ENCODE peak calls at places on chromosome 7, in five cellular contexts. E is HCT116, H is breast epithelium, O is H1, Y is stomach. S is an unnamed sample. For H3K4me1, the result is how much of the 10 kb centered on the place peaks cover.

GRCh38 chr7:131547589-131547988 is 8.8 kb downstream of the PODXL start:
- DNase-seq in E (no peak), H (no peak), O (no peak), Y (no peak), S (no peak)

GRCh38 chr7:130921391-130922180 is 187.6 kb upstream of the KLF14 start:
- DNase-seq in E (no peak), H (no peak), O (peak), Y (peak), S (no peak)

GRCh38 chr7:149662591-149663095 is 110.7 kb downstream of the ZNF467 start:
- DNase-seq in E (peak), H (peak), O (peak), Y (peak), S (no peak)

GRCh38 chr7:40986351-40986873 is 716.5 kb downstream of the INHBA start:
- DNase-seq in E (no peak), H (no peak), O (no peak), Y (no peak), S (no peak)

GRCh38 chr7:5472432-5473315 is 49.0 kb upstream of the TNRC18 start:
- DNase-seq in E (no peak), H (no peak), O (no peak), Y (no peak), S (no peak)

GRCh38 chr7:79096361-79096805 is 357.1 kb downstream of the MAGI2 start:
- DNase-seq in E (no peak), H (no peak), O (no peak), Y (no peak), S (no peak)

GRCh38 chr7:117219485-117219884 is 103.4 kb downstream of the WNT2 start:
- DNase-seq in E (no peak), H (no peak), O (no peak), Y (no peak), S (no peak)

GRCh38 chr7:46859963-46860475 is 721.9 kb downstream of the TNS3 start:
- DNase-seq in E (no peak), H (no peak), O (no peak), Y (no peak), S (no peak)

GRCh38 chr7:152902870-152903860 is 143.6 kb downstream of the ACTR3B start:
- DNase-seq in E (no peak), H (no peak), O (no peak), Y (no peak), S (no peak)

GRCh38 chr7:132292803-132293202 is 283.5 kb downstream of the PLXNA4 start:
- DNase-seq in E (no peak), H (no peak), O (no peak), Y (no peak), S (no peak)

GRCh38 chr7:66167773-66168367 is 37.3 kb upstream of the TPST1 start:
- DNase-seq in E (no peak), H (no peak), O (no peak), Y (no peak), S (no peak)

GRCh38 chr7:65967361-65968155 is 14.5 kb downstream of the GUSB start:
- DNase-seq in E (no peak), H (no peak), O (no peak), Y (no peak), S (no peak)

GRCh38 chr7:3493499-3493898 is 192.4 kb downstream of the SDK1 start:
- DNase-seq in E (no peak), H (no peak), O (no peak), Y (no peak), S (no peak)

GRCh38 chr7:65269150-65269856 is 104.4 kb upstream of the ZNF92 start:
- DNase-seq in E (peak), H (no peak), O (peak), Y (no peak), S (no peak)

GRCh38 chr7:84021292-84021898 is 173.2 kb downstream of the SEMA3A start:
- DNase-seq in E (no peak), H (no peak), O (no peak), Y (no peak), S (no peak)

GRCh38 chr7:120168066-120168465 is 104.9 kb upstream of the KCND2 start:
- DNase-seq in E (no peak), H (no peak), O (no peak), Y (no peak), S (no peak)

GRCh38 chr7:69192134-69192533 is 406.1 kb upstream of the AUTS2 start:
- DNase-seq in E (no peak), H (no peak), O (no peak), Y (no peak), S (no peak)

DNA sequence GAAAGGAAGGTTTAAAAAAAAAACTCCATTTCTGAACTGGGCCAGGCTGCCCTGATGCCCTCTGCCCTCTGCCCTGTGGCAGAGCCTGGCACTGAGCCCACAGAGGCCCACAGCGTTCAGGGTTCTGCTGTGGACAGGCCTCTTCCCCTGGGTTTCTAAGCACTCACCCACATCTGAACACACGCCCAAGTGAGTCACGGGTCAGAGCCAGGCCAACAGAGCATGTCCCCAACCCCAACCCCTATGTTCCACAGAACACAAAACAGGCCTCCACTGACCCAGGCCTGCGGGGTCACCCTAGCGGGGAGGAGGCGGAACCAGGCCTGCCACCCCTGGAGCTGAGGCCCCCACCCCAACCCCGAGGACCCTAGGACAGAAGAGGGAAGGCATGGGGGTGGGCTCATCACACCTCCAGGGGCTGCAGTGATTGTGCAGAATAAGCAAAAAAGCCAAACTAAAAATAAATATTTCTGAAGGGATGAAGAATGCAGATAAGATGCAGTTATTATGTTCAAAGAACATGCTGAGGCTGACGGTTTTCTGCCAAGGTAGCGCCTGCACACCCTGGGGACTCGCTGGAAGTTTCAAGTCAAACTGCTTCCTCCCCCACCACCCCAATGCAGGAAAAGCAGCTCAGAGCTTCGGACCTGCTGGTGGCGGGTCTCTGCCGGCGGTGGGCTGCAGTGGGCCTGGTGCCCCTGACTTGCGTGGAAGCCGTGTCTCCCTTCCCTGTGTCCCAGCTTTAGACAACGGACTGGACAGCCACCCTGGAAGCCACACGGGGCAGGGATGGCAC is 5.4 kb downstream of the WDR86 start:
- DNase-seq in E (peak), H (no peak), O (no peak), Y (no peak), S (no peak)
- TF ChIP-seq POLR2AphosphoS5 in E (peak), H (no peak), O (no peak), Y (no peak), S (peak)

GRCh38 chr7:158815046-158815445 is 14.3 kb downstream of the ESYT2 start:
- DNase-seq in E (no peak), H (no peak), O (peak), Y (no peak), S (no peak)

GRCh38 chr7:158816271-158816670 is 13.0 kb downstream of the ESYT2 start:
- DNase-seq in E (no peak), H (no peak), O (peak), Y (no peak), S (no peak)

GRCh38 chr7:158814637-158815036 is 14.7 kb downstream of the ESYT2 start:
- DNase-seq in E (no peak), H (no peak), O (no peak), Y (no peak), S (no peak)

GRCh38 chr7:158816995-158817394 is 12.3 kb downstream of the ESYT2 start:
- DNase-seq in E (no peak), H (no peak), O (no peak), Y (peak), S (no peak)

DNA sequence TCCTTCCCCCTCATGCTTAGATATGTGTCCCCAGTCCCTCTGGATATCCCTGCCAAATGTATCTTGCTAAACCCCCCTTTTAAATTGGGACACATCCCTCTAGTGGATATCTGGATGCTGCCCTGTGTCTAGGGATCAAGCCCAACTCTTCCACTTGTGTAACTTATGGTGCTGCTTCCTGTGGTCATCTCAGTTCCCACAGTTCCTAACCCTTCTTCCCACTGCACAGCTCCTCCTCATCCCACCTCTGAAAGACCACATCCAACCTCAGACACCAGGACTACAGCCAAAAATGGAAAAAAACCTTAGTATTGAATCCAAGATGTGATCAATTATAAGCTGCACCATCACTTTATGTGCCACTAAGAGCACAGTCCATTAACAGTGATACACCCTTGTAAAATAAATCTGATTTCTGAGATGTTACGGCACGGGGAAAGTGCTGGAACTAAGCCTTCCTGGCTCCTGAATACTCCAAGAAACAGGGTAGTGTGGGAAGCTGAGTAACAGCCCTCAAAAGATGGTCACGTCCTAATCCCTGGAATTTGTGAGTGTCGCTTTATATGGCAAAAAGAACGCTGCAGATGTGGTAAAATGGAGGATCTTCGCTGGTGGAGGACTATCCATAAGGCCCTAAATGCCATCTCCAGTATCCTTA is 13.7 kb downstream of the ESYT2 start:
- DNase-seq in E (no peak), H (no peak), O (no peak), Y (no peak), S (no peak)
- H3K4me1 ChIP-seq in E (half or more), H (under half), O (under half), Y (half or more), S (half or more)

GRCh38 chr7:101319401-101319800 is 2.2 kb downstream of the IFT22 start:
- DNase-seq in E (no peak), H (no peak), O (no peak), Y (no peak), S (no peak)

GRCh38 chr7:101321491-101322401 is at the start of gene IFT22:
- DNase-seq in E (peak), H (peak), O (peak), Y (peak), S (no peak)
- TF ChIP-seq POLR2A in E (peak), H (no peak), O (no peak), Y (no peak), S (no peak)

GRCh38 chr7:76106893-76107292 is 59.0 kb downstream of the MDH2 start:
- DNase-seq in E (no peak), H (no peak), O (no peak), Y (no peak), S (no peak)

GRCh38 chr7:76108540-76109233 is 60.8 kb downstream of the MDH2 start:
- DNase-seq in E (no peak), H (peak), O (no peak), Y (peak), S (no peak)
- TF ChIP-seq POLR2AphosphoS5 in E (no peak), H (no peak), O (no peak), Y (no peak), S (no peak)

DNA sequence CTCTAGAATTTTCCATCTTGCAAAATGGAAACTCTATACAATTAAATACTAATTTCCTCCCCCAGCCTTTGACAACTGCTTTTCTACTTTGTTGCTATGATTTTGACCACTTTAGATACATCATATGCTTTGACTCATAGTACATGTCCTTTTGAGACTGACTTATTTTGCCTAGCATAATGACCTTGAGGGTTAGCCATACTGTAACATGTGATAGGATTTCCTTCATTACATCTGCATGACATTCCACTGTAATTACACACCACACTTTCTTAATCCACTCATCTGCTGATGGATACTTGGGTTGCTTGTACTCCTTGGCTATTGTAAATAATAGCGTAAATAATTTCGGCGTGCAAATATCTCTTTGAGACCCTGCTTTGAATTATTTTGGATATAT is 127.7 kb downstream of the JAZF1 start:
- DNase-seq in E (no peak), H (no peak), O (no peak), Y (no peak), S (no peak)
- H3K4me1 ChIP-seq in E (under half), H (under half), O (under half), Y (under half), S (under half)

GRCh38 chr7:140174217-140174616 is 2.6 kb downstream of the KDM7A start:
- DNase-seq in E (no peak), H (no peak), O (no peak), Y (no peak), S (no peak)

GRCh38 chr7:140175221-140176218 is 1.3 kb downstream of the KDM7A start:
- DNase-seq in E (peak), H (peak), O (peak), Y (peak), S (peak)

GRCh38 chr7:140176271-140176701 is 497 bp downstream of the KDM7A start:
- DNase-seq in E (no peak), H (no peak), O (no peak), Y (peak), S (no peak)

GRCh38 chr7:140179339-140179738 is 2.6 kb upstream of the KDM7A start:
- DNase-seq in E (no peak), H (no peak), O (no peak), Y (no peak), S (no peak)

DNA sequence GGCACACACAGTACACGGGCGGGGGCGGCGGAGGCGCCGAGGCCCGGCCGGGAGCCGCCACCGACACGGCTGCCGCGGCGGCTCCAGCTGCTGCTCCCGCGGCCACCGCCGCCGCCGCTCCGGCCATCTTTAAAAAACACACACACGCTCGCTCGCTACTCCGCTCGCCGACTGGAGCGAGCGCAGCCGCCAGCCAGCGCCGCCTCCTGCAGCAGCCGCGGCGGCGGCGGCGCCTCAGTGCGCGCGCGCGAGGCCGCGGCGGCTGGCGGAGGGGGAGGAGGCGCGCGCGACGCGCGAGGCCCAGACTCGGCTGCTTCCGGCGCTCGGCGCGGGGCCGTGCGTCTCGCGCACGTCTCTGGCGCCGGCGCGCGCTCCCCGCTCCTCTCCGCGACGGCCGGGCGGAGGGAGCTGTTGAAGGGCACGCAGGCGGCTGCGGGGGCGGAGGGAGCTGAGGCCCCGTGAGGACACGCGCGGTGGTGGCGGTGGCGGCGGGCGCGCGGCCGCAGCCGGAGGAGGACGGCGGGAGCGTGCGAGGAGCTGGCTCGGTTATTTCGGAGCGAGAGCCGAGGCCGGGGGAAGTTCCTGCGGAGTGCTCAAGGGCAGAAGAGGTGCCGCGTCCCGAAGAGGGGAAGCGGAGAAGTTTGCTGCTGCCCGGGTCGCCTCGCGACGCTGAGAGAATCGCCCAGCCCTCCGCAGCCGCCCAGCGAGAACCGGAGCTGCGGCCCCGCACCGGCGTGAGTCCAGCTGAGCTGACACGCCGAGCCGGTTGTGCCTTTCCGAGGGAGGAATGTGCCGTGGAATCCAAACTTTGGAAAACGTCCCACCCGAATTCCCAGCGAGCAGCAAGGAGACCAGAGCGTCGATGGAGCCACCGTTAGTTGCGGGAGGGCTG is at the start of gene KDM7A:
- DNase-seq in E (peak), H (peak), O (peak), Y (peak), S (no peak)
- TF ChIP-seq POLR2A in E (peak), H (no peak), O (no peak), Y (no peak), S (peak)

DNA sequence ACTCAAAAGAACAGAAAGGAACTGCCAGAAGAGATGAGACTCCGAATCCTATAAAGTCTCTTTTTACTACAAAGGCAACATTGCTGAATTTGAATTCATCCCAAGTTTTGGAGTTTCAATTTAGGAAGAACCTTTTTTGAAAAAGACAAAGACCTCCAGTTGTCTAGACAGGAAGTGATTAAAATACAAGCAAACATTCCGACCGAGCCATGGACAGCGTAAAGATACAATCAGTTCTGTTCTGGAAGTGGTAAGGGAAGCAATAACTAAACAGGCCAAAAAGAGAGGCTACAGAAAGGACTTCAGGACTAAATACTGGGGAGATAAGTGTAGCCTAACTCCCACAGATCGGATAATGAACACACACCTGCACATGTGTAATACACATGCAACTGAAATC is 101.0 kb downstream of the SMURF1 start:
- DNase-seq in E (no peak), H (no peak), O (no peak), Y (no peak), S (no peak)
- TF ChIP-seq POLR2AphosphoS5 in E (no peak), H (no peak), O (no peak), Y (no peak), S (no peak)

GRCh38 chr7:137987011-137987334 is 14.9 kb downstream of the CREB3L2 start:
- DNase-seq in E (no peak), H (no peak), O (no peak), Y (no peak), S (no peak)

GRCh38 chr7:137985253-137985896 is 16.5 kb downstream of the CREB3L2 start:
- DNase-seq in E (no peak), H (no peak), O (no peak), Y (no peak), S (no peak)

GRCh38 chr7:137984181-137985041 is 17.5 kb downstream of the CREB3L2 start:
- DNase-seq in E (no peak), H (no peak), O (no peak), Y (no peak), S (no peak)

GRCh38 chr7:137986252-137987010 is 15.5 kb downstream of the CREB3L2 start:
- DNase-seq in E (no peak), H (no peak), O (no peak), Y (peak), S (no peak)

GRCh38 chr7:137985897-137986251 is 16.0 kb downstream of the CREB3L2 start:
- DNase-seq in E (no peak), H (no peak), O (no peak), Y (no peak), S (no peak)
- H3K4me1 ChIP-seq in E (under half), H (under half), O (under half), Y (half or more), S (half or more)

DNA sequence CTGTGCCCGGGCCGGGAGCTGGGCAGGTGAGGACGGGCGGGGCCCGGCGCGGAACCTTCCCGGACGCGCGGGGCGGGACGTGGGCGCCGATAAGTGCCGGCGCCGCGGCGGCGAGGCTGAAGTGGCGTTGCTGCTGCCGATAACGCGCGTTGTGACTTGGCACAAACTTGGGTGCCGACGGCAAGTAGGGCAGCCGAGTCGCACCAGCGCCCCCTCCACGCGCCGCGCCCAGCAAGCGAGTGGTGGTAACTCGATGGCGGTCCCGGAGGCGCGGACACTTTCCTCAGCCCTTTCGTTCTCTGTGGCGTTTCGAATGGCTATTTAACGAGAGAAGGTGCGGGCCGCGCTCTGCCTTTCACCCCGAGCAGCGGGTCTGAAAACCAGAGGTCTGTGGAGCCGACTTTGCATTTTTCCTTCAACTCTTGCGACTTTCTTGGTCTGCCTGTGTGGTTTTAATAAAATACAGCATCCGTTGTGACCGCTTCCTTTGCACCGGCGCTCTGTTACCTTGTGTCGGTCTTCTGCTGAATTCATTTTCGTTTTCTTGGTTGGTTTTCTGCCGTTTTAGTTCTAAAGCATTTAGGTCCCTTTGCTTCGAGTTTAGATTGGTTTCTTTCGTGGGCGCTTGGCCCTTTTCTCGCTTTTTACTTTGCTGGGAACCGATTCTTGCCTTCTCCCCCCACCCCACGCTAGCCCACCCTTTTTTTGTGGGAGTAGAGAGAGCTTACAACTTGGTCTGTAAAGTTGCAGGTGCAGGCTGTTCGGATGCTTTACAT is 704 bp downstream of the STK17A start:
- DNase-seq in E (no peak), H (peak), O (peak), Y (peak), S (no peak)
- TF ChIP-seq POLR2A in E (no peak), H (no peak), O (no peak), Y (no peak), S (no peak)